ENCODE peak calls at places on chromosomes 3 and 15, in six cellular contexts. X is left ventricle myocardium superior; W is HS-5; I is activated CD8-positive, alpha-beta memory T cell treated with anti-CD3 and anti-CD28 coated beads for 48 hours; H is activated CD4-positive, alpha-beta T cell treated with anti-CD3 and anti-CD28 coated beads for 36 hours; O is progenitor cell of endocrine pancreas. G is an unnamed sample.

GRCh38 chr3:189038773-189039720 is 132.7 kb upstream of the TPRG1 start:
- DNase-seq in I (no peak), H (peak; percentile 44), W (no peak), O (no peak), X (no peak), G (no peak)

GRCh38 chr3:186220886-186221285 is 112.0 kb upstream of the ETV5 start:
- DNase-seq in X (peak; percentile 47), H (no peak), O (no peak), W (no peak), I (no peak), G (no peak)

GRCh38 chr3:194312743-194313281 is 38.3 kb downstream of the CPN2 start:
- DNase-seq in I (no peak), W (no peak), X (peak; percentile 63), H (no peak), O (no peak), G (peak; percentile 53)

GRCh38 chr15:99408236-99409096 is 157.2 kb downstream of the LRRC28 start:
- DNase-seq in X (peak; percentile 55), W (no peak), O (no peak), I (no peak), H (no peak), G (no peak)

GRCh38 chr3:49529567-49529966 is 24.7 kb upstream of the BSN start:
- DNase-seq in H (peak; percentile 50), W (no peak), X (no peak), O (no peak), I (no peak), G (no peak)

GRCh38 chr3:194854290-194855024 is 168.8 kb downstream of the FAM43A start:
- DNase-seq in X (no peak), O (no peak), W (no peak), I (no peak), H (no peak), G (no peak)

GRCh38 chr15:59401810-59402569 is 29.3 kb upstream of the MYO1E start:
- DNase-seq in X (no peak), W (no peak), H (no peak), O (no peak), I (no peak), G (no peak)

GRCh38 chr15:91101356-91101920 is 1.4 kb downstream of the SV2B start:
- DNase-seq in I (no peak), H (no peak), O (no peak), W (no peak), X (no peak), G (no peak)

GRCh38 chr3:178699810-178700209 is 163.6 kb downstream of the KCNMB2 start:
- DNase-seq in H (no peak), W (no peak), I (no peak), X (no peak), O (no peak), G (no peak)

GRCh38 chr15:91472316-91472756 is 372.3 kb downstream of the SV2B start:
- DNase-seq in X (no peak), H (peak; percentile 26), O (no peak), I (no peak), W (no peak), G (no peak)

GRCh38 chr3:144470646-144471045 is 499.0 kb downstream of the DIPK2A start:
- DNase-seq in H (no peak), X (no peak), O (no peak), I (no peak), W (no peak), G (no peak)

GRCh38 chr15:90232941-90233700 is 620 bp downstream of the CIB1 start:
- DNase-seq in O (peak; percentile 51), I (peak; percentile 18), X (peak; percentile 75), W (peak; percentile 16), H (peak; percentile 79), G (peak; percentile 89)